ENCODE peak calls at places on chromosomes 7 and 10, in five cellular contexts. R is tibial artery, N is heart left ventricle, O is nephron progenitor cell, I is thyroid gland. C is an unnamed sample.
A peak's percentile ranks its signal among the peaks of the same experiment; 100 is the strongest.

GRCh38 chr10:82815680-82816079 is 940.7 kb downstream of the NRG3 start:
- DNase-seq in R (no peak), N (no peak), O (no peak), I (no peak), C (no peak)

GRCh38 chr10:133439517-133440461 is 14.0 kb upstream of the SCART1 start:
- DNase-seq in R (no peak), N (no peak), O (no peak), I (no peak), C (no peak)

GRCh38 chr7:107147464-107148214 is 21.2 kb upstream of the HBP1 start:
- DNase-seq in R (no peak), N (no peak), O (no peak), I (peak; percentile 10), C (no peak)

GRCh38 chr10:63896992-63897391 is 375.8 kb downstream of the REEP3 start:
- DNase-seq in R (no peak), N (no peak), O (no peak), I (no peak), C (no peak)

GRCh38 chr7:121103091-121103490 is 114.6 kb downstream of the CPED1 start:
- DNase-seq in R (no peak), N (no peak), O (no peak), I (no peak), C (no peak)

GRCh38 chr7:121006731-121007315 is 18.3 kb downstream of the CPED1 start:
- DNase-seq in R (no peak), N (no peak), O (no peak), I (no peak), C (no peak)

GRCh38 chr7:90401989-90402388 is 1.3 kb upstream of the CLDN12 start:
- DNase-seq in R (no peak), N (no peak), O (no peak), I (no peak), C (no peak)

GRCh38 chr7:2074694-2075093 is 158.1 kb downstream of the MAD1L1 start:
- DNase-seq in R (no peak), N (no peak), O (no peak), I (no peak), C (no peak)

GRCh38 chr10:128550045-128550444 is 423.8 kb upstream of the MKI67 start:
- DNase-seq in R (no peak), N (no peak), O (no peak), I (no peak), C (no peak)

GRCh38 chr7:79317728-79318127 is 135.7 kb downstream of the MAGI2 start:
- DNase-seq in R (no peak), N (no peak), O (no peak), I (no peak), C (no peak)

GRCh38 chr7:100865971-100866720 is 1.0 kb upstream of the TRIP6 start:
- DNase-seq in R (peak; percentile 92), N (peak; percentile 69), O (no peak), I (peak; percentile 72), C (peak; percentile 89)

GRCh38 chr7:132656846-132657776 is 80.8 kb upstream of the PLXNA4 start:
- DNase-seq in R (no peak), N (no peak), O (no peak), I (no peak), C (no peak)

GRCh38 chr10:121131426-121132277 is 280.5 kb downstream of the WDR11 start:
- DNase-seq in R (no peak), N (no peak), O (no peak), I (no peak), C (no peak)

GRCh38 chr7:10237306-10237705 is 736.4 kb upstream of the PHF14 start:
- DNase-seq in R (no peak), N (peak; percentile 42), O (no peak), I (no peak), C (no peak)

GRCh38 chr10:80855348-80855971 is 317.8 kb downstream of the SH2D4B start:
- DNase-seq in R (no peak), N (no peak), O (peak; percentile 61), I (no peak), C (no peak)
- TF ChIP-seq CTCF in R (no peak), N (no peak), O (peak; percentile 58), I (no peak), C (no peak)

GRCh38 chr10:43689007-43689491 is 40.4 kb upstream of the ZNF32 start:
- DNase-seq in R (no peak), N (no peak), O (no peak), I (no peak), C (no peak)

GRCh38 chr10:43689955-43690771 is 41.5 kb upstream of the ZNF32 start:
- DNase-seq in R (peak; percentile 92), N (peak; percentile 91), O (peak; percentile 93), I (peak; percentile 78), C (peak; percentile 88)

GRCh38 chr10:43691503-43691902 is 42.8 kb upstream of the ZNF32 start:
- DNase-seq in R (no peak), N (no peak), O (no peak), I (no peak), C (no peak)

GRCh38 chr10:43688348-43688892 is 39.7 kb upstream of the ZNF32 start:
- DNase-seq in R (no peak), N (no peak), O (no peak), I (peak; percentile 40), C (no peak)

GRCh38 chr10:43689618-43689954 is 40.9 kb upstream of the ZNF32 start:
- DNase-seq in R (peak; percentile 89), N (peak; percentile 72), O (peak; percentile 50), I (peak; percentile 58), C (peak; percentile 80)
- TF ChIP-seq CTCF in R (no peak), N (no peak), O (no peak), I (no peak), C (no peak)

DNA sequence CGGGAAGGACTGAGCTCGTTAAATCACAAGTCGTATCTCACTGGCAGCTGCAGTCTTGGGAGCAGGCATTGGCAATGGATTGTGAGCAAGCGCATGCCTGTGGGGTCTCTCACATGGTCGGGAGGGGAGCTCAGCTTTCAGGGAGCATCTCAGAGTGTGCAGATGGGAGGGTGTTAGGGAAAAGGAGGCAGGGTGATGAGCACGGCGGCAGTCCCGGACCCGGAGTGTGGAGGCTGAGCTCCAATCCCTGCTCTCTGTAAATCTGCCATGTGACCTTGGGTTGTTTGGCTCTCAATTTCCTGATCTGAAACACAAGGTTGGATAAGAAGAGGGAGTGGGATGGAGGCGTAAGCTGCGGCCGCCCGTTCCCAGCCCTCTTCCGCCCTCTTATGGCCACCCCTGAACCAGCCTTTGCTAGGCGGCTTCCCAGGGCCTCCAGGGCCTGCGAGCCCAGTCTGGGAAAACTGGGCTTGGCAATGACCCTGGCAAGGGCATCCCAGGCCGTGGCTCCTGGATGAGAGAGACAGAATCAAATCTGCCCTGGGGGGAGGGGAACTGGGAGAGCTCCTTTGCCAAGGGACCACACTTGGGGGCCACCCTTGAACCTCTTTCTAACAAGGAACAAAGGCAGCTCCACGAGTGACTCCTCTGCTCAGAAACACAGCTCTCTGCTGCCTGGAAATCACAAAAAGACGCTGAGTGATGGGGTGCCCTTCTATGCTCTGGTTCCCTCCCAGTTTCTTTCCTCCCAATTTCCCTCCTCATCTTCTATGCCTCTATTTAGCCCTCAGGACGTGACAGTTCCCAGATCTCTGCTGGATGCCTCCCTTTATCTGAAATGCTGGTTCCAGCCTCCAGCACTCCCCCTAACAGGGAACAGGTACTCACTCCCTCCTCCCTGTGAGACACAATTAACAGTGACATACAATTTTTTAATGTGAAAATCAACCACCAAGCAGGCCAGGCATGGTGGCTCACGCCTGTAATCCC is 41.7 kb upstream of the LOXL4 start:
- DNase-seq in R (peak; percentile 84), N (peak; percentile 67), O (peak; percentile 81), I (peak; percentile 76), C (peak; percentile 71)
- TF ChIP-seq CTCF in R (peak; percentile 89), N (peak; percentile 89), O (peak; percentile 80), I (peak; percentile 85), C (peak; percentile 81)

DNA sequence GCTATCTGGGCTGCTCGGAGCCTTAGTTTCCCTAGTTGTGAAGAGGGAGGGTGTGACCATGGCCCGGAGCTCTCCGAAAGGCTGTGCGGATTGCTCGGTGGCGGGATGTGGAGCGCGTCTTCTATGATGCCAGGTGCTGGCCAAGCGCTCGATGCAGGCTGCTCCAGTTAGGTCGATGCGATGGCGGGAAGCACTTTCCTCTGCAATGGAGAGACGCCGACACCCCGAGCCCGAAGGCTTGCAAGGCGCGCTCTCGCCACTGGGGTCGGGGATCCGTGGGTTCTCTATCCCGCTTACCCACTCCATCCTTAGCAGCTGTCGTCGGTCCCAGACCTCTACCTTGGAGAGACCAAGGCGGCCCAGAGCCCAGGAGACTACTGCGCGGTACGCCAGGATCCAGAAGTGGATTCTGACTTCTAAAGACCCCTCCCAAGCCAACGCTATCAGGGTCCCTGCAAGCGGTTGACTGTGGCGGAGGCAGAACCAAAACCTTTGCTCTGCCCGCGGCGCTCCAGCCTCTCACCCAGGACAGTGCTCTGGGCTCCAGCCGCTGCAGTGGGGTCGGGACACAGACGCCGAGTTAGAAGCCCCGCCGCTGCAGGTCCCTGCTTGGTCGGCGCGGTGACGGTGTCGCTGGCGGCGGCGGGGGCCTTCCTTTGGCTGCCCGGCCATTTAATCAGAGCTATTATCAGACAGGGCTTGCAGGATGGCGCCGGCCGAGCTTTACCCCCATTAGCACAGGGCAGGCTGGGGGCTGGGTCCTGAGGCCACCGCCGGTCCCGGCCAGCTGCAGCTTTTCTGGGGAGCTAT is 7.8 kb upstream of the TBX20 start:
- DNase-seq in R (no peak), N (no peak), O (peak; percentile 52), I (no peak), C (no peak)
- TF ChIP-seq CTCF in R (no peak), N (no peak), O (peak; percentile 17), I (no peak), C (no peak)

GRCh38 chr10:88991161-88991899 is 732 bp downstream of the FAS start:
- DNase-seq in R (peak; percentile 88), N (peak; percentile 79), O (peak; percentile 51), I (peak; percentile 63), C (peak; percentile 80)
- TF ChIP-seq CTCF in R (peak; percentile 12), N (peak; percentile 8), O (no peak), I (peak; percentile 15), C (peak; percentile 24)

DNA sequence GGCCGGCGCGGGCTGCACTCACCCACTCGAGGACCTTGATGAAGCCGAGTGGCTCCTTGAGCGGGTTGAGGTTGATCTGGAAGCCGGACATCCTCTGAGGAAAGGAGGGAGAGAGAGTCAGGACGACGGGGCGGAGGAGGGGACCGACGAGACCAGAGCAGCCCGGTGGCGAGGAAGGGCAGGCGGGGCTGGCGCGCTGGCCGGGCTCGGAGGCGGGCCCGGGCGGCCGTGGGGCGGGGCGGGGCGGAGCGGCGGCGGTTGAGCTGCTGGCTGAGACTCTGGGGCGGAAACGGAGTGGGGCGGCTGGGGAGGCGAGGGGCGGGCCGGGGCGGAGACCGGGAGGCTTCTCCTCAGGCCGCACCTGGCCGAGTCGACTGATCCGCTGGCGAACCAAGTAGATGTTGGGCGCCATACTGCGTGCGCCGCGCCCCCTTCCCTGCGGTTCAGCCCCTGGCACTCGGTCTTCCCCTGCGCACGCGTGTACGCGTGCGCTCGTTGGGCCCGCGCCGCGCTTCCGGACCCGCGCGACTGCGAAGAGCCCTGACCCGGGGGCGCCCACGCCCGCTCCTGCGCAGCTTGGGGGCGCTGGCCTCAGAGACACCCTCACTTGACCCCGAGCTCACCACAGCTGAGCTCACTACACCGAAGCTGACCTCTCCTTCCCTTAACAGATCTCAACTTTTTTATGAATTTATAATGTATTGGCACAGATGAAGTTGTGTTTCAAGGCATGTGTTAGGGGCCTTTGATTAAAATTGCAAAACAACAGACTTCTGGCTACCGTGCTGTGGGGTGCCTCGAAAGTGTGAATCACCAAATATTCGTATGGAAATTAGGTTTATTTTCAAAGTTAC is at the start of gene SYPL1:
- DNase-seq in R (peak; percentile 97), N (peak; percentile 93), O (peak; percentile 95), I (peak; percentile 94), C (peak; percentile 97)
- TF ChIP-seq CTCF in R (no peak), N (no peak), O (no peak), I (no peak), C (peak; percentile 23)

C was measured in lower lobe of right lung.